ENCODE peak calls at places on chromosomes 1 and 21, in seven cellular contexts. One of them, this sample, is unnamed.

GRCh38 chr1:171801395-171801990 is 20.0 kb downstream of the METTL13 start:
- DNase-seq in right lobe of liver: no peak
- DNase-seq in GM06990: no peak
- DNase-seq in brain microvascular endothelial cell: peak; percentile 9
- DNase-seq in foreskin fibroblast: no peak
- DNase-seq in cardiac fibroblast: peak; percentile 63
- DNase-seq in heart left ventricle: no peak
- DNase-seq in this sample: peak; percentile 27

GRCh38 chr1:227942021-227942715 is 5.6 kb downstream of the WNT9A start:
- DNase-seq in right lobe of liver: peak; percentile 42
- DNase-seq in GM06990: no peak
- DNase-seq in brain microvascular endothelial cell: no peak
- DNase-seq in foreskin fibroblast: no peak
- DNase-seq in cardiac fibroblast: no peak
- DNase-seq in heart left ventricle: no peak
- DNase-seq in this sample: peak; percentile 12

GRCh38 chr21:44521301-44521927 is 18.6 kb downstream of the KRTAP10-1 start:
- DNase-seq in right lobe of liver: no peak
- DNase-seq in GM06990: no peak
- DNase-seq in brain microvascular endothelial cell: no peak
- DNase-seq in foreskin fibroblast: no peak
- DNase-seq in cardiac fibroblast: no peak
- DNase-seq in heart left ventricle: peak; percentile 12
- DNase-seq in this sample: no peak

GRCh38 chr21:15732290-15732995 is 2.7 kb downstream of the USP25 start:
- DNase-seq in right lobe of liver: no peak
- DNase-seq in GM06990: peak; percentile 60
- DNase-seq in brain microvascular endothelial cell: no peak
- DNase-seq in foreskin fibroblast: no peak
- DNase-seq in cardiac fibroblast: peak; percentile 56
- DNase-seq in heart left ventricle: no peak
- DNase-seq in this sample: no peak

GRCh38 chr1:33256701-33257387 is 552 bp downstream of the ZNF362 start:
- DNase-seq in right lobe of liver: peak; percentile 87
- DNase-seq in GM06990: peak; percentile 77
- DNase-seq in brain microvascular endothelial cell: peak; percentile 69
- DNase-seq in foreskin fibroblast: peak; percentile 71
- DNase-seq in cardiac fibroblast: peak; percentile 85
- DNase-seq in heart left ventricle: peak; percentile 54
- DNase-seq in this sample: peak; percentile 79

GRCh38 chr1:1630965-1631792 is 794 bp upstream of the MMP23B start:
- DNase-seq in right lobe of liver: peak; percentile 65
- DNase-seq in GM06990: peak; percentile 15
- DNase-seq in brain microvascular endothelial cell: no peak
- DNase-seq in foreskin fibroblast: no peak
- DNase-seq in cardiac fibroblast: peak; percentile 23
- DNase-seq in heart left ventricle: peak; percentile 81
- DNase-seq in this sample: peak; percentile 66

GRCh38 chr1:32273389-32274208 is 18.3 kb upstream of the HDAC1 start:
- DNase-seq in right lobe of liver: no peak
- DNase-seq in GM06990: no peak
- DNase-seq in brain microvascular endothelial cell: no peak
- DNase-seq in foreskin fibroblast: no peak
- DNase-seq in cardiac fibroblast: no peak
- DNase-seq in heart left ventricle: no peak
- DNase-seq in this sample: peak; percentile 77

GRCh38 chr1:203166192-203166940 is 9.3 kb downstream of the MYBPH start:
- DNase-seq in right lobe of liver: peak; percentile 71
- DNase-seq in GM06990: no peak
- DNase-seq in brain microvascular endothelial cell: no peak
- DNase-seq in foreskin fibroblast: no peak
- DNase-seq in cardiac fibroblast: no peak
- DNase-seq in heart left ventricle: no peak
- DNase-seq in this sample: peak; percentile 59

GRCh38 chr1:68384321-68384813 is 65.4 kb downstream of the RPE65 start:
- DNase-seq in right lobe of liver: no peak
- DNase-seq in GM06990: no peak
- DNase-seq in brain microvascular endothelial cell: peak; percentile 99
- DNase-seq in foreskin fibroblast: peak; percentile 98
- DNase-seq in cardiac fibroblast: peak; percentile 99
- DNase-seq in heart left ventricle: no peak
- DNase-seq in this sample: no peak

GRCh38 chr1:205942631-205943159 is 561 bp downstream of the SLC26A9 start:
- DNase-seq in right lobe of liver: no peak
- DNase-seq in GM06990: no peak
- DNase-seq in brain microvascular endothelial cell: no peak
- DNase-seq in foreskin fibroblast: no peak
- DNase-seq in cardiac fibroblast: no peak
- DNase-seq in heart left ventricle: no peak
- DNase-seq in this sample: no peak

GRCh38 chr1:37294514-37294913 is 179.9 kb upstream of the ZC3H12A start:
- DNase-seq in right lobe of liver: no peak
- DNase-seq in GM06990: no peak
- DNase-seq in brain microvascular endothelial cell: no peak
- DNase-seq in foreskin fibroblast: no peak
- DNase-seq in cardiac fibroblast: no peak
- DNase-seq in heart left ventricle: no peak
- DNase-seq in this sample: no peak

GRCh38 chr1:235725493-235725892 is 75.9 kb upstream of the GNG4 start:
- DNase-seq in right lobe of liver: no peak
- DNase-seq in GM06990: no peak
- DNase-seq in brain microvascular endothelial cell: peak; percentile 22
- DNase-seq in foreskin fibroblast: no peak
- DNase-seq in cardiac fibroblast: peak; percentile 16
- DNase-seq in heart left ventricle: no peak
- DNase-seq in this sample: no peak

GRCh38 chr1:149884433-149885363 is 14.7 kb upstream of the BOLA1 start:
- DNase-seq in right lobe of liver: no peak
- DNase-seq in GM06990: peak; percentile 51
- DNase-seq in brain microvascular endothelial cell: peak; percentile 7
- DNase-seq in foreskin fibroblast: no peak
- DNase-seq in cardiac fibroblast: peak; percentile 51
- DNase-seq in heart left ventricle: no peak
- DNase-seq in this sample: peak; percentile 27

GRCh38 chr1:17227358-17227915 is 21.5 kb upstream of the PADI3 start:
- DNase-seq in right lobe of liver: no peak
- DNase-seq in GM06990: no peak
- DNase-seq in brain microvascular endothelial cell: no peak
- DNase-seq in foreskin fibroblast: no peak
- DNase-seq in cardiac fibroblast: no peak
- DNase-seq in heart left ventricle: no peak
- DNase-seq in this sample: no peak

GRCh38 chr1:65253800-65254319 is 55.5 kb upstream of the DNAJC6 start:
- DNase-seq in right lobe of liver: no peak
- DNase-seq in GM06990: no peak
- DNase-seq in brain microvascular endothelial cell: peak; percentile 22
- DNase-seq in foreskin fibroblast: no peak
- DNase-seq in cardiac fibroblast: peak; percentile 49
- DNase-seq in heart left ventricle: no peak
- DNase-seq in this sample: no peak

GRCh38 chr1:182259229-182259872 is 132.2 kb downstream of the GLUL start:
- DNase-seq in right lobe of liver: peak; percentile 59
- DNase-seq in GM06990: peak; percentile 14
- DNase-seq in brain microvascular endothelial cell: no peak
- DNase-seq in foreskin fibroblast: peak; percentile 83
- DNase-seq in cardiac fibroblast: peak; percentile 4
- DNase-seq in heart left ventricle: peak; percentile 45
- DNase-seq in this sample: peak; percentile 44

GRCh38 chr1:110674337-110675059 is at the start of gene KCNA3:
- DNase-seq in right lobe of liver: no peak
- DNase-seq in GM06990: peak; percentile 67
- DNase-seq in brain microvascular endothelial cell: no peak
- DNase-seq in foreskin fibroblast: peak; percentile 16
- DNase-seq in cardiac fibroblast: no peak
- DNase-seq in heart left ventricle: peak; percentile 50
- DNase-seq in this sample: peak; percentile 31

DNA sequence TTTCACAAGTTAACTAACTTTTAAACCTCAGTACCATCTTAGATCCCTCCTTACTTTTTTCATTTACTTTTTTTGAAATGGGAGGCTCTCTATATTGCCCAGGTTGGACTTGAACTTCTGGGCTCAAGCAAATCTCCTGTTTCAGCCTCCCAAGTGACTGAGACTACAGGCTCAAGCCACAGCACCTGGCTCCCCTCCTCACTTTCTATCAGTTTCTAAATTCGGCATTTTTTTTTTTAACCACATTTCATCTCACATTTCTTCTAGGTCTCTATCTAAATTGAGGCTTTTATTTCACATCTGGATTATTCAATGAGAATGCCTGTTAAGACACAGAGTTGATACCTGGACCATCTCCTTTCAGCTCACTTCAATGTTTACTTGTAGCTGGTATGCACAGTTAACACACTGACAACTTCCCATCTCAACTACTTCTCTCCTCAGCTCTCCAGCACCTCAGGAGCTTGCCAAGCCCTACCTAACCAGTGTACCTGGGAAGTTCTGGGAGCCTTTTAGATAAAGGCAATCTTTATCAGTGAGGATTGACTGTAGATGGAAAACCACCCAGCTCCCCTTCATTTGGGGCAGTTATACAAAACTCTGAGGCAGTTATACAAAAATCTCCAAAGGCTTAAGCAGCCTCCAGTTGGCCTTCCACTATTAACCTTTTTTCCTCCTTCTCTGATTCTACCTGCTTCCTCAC is 3.4 kb downstream of the USP33 start:
- DNase-seq in right lobe of liver: no peak
- DNase-seq in GM06990: no peak
- DNase-seq in brain microvascular endothelial cell: no peak
- DNase-seq in foreskin fibroblast: no peak
- DNase-seq in cardiac fibroblast: no peak
- DNase-seq in heart left ventricle: no peak
- DNase-seq in this sample: no peak
- H3K4me3 ChIP-seq in right lobe of liver: no peak overlapping the region
- H3K4me3 ChIP-seq in GM06990: no peak overlapping the region
- H3K4me3 ChIP-seq in brain microvascular endothelial cell: no peak overlapping the region
- H3K4me3 ChIP-seq in foreskin fibroblast: no peak overlapping the region
- H3K4me3 ChIP-seq in cardiac fibroblast: no peak overlapping the region
- H3K4me3 ChIP-seq in heart left ventricle: no peak overlapping the region
- H3K4me3 ChIP-seq in this sample: no peak overlapping the region

DNA sequence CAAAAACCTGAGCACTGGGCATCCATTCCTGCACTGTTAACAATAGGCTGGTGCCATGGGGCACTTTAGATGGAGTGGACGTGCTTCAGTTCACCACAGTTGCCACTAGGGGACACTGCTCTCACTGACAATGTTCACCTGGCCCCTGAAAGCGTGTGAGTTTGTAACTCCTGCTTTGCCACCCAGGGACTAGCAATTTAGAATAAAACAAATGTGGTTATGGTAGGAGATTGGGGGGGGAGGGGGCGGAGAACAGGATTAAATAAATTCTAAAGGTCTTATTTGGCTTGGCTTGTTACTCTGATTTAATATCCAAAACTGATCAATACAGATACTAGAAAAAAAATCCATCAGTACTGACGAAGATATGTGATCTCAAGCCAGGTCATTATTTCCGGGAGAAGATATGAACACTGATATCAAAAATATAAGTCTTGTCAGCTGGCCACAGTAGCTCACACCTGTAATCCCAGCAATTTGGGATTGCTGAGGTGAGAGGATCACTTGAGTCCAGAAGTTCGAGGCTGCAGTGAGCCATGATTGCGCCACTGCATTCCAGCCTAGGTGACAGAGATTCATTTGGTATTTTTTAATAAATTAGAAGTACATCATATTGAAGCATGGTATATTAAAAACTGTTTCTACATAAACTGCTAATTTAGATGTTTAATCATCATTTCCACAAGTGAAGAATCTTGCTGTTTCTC is 23.2 kb downstream of the INTS7 start:
- DNase-seq in right lobe of liver: peak; percentile 82
- DNase-seq in GM06990: no peak
- DNase-seq in brain microvascular endothelial cell: peak; percentile 68
- DNase-seq in foreskin fibroblast: peak; percentile 51
- DNase-seq in cardiac fibroblast: peak; percentile 81
- DNase-seq in heart left ventricle: peak; percentile 57
- DNase-seq in this sample: peak; percentile 67
- TF ChIP-seq CTCF in right lobe of liver: peak; percentile 90
- TF ChIP-seq CTCF in GM06990: peak; percentile 98
- TF ChIP-seq CTCF in brain microvascular endothelial cell: peak; percentile 99
- TF ChIP-seq CTCF in foreskin fibroblast: peak; percentile 99
- TF ChIP-seq CTCF in cardiac fibroblast: peak; percentile 98
- TF ChIP-seq CTCF in heart left ventricle: peak; percentile 91
- TF ChIP-seq CTCF in this sample: peak; percentile 93

DNA sequence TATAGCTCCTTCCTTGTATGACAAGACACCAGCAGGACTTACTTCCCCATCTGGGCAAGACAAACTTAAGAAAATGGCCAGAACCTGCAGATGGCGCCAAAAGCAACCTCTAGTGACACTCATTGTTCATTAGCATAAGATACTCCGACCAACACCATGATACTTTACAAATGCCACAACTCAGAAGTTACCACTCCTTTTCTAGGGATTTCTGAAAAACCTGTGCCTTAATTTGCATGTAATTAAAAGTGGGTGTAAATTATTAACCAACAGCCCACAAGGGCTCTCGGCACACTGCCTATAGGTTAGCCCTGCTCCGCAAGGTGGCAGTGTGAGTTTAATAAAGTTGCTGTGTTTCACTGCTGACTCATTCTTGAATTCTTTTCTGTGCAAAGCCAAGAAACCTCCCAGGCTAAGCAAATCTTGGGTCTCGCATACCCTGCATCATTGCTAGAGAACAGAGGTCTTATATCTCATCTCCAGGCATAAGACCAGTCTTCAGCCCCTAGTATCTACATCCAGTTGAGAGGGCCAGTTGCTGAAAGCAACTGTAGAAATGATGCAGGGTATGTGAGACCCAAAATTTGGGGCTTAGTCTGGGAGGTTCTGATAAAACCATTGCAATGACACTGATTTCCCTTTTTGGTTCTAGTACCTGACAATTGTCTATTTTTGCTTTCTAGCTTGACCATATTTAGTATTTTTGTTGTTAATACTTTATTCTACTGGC is 86.4 kb downstream of the FAF1 start:
- DNase-seq in right lobe of liver: no peak
- DNase-seq in GM06990: peak; percentile 51
- DNase-seq in brain microvascular endothelial cell: peak; percentile 74
- DNase-seq in foreskin fibroblast: no peak
- DNase-seq in cardiac fibroblast: peak; percentile 85
- DNase-seq in heart left ventricle: peak; percentile 40
- DNase-seq in this sample: peak; percentile 86
- H3K4me3 ChIP-seq in right lobe of liver: no peak overlapping the region
- H3K4me3 ChIP-seq in GM06990: peak overlapping the region; percentile 24
- H3K4me3 ChIP-seq in brain microvascular endothelial cell: peak overlapping the region; percentile 18
- H3K4me3 ChIP-seq in foreskin fibroblast: no peak overlapping the region
- H3K4me3 ChIP-seq in cardiac fibroblast: no peak overlapping the region
- H3K4me3 ChIP-seq in heart left ventricle: peak overlapping the region; percentile 18
- H3K4me3 ChIP-seq in this sample: no peak overlapping the region

GRCh38 chr1:107750364-107750959 is 214.5 kb downstream of the VAV3 start:
- DNase-seq in right lobe of liver: peak; percentile 50
- DNase-seq in GM06990: no peak
- DNase-seq in brain microvascular endothelial cell: peak; percentile 61
- DNase-seq in foreskin fibroblast: peak; percentile 48
- DNase-seq in cardiac fibroblast: peak; percentile 64
- DNase-seq in heart left ventricle: no peak
- DNase-seq in this sample: peak; percentile 82

DNA sequence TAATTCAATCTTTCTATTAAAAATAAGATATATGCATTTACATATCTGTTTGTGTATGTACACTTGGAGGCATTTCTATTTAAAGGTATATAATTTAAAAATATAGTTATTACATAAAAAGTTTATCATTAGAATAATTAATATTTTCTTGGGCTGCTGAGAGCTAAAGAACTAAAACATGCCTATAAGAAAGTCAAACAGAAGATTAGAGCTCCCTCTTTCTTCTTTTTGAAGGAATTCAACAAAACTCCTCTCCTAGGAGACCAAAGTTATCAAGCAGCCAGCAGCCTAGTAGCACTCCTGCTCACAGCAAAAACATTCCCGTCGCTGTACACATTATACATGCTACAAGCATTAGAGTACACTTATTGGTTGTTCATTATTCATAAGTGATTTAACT is 216.5 kb downstream of the VAV3 start:
- DNase-seq in right lobe of liver: no peak
- DNase-seq in GM06990: no peak
- DNase-seq in brain microvascular endothelial cell: no peak
- DNase-seq in foreskin fibroblast: peak; percentile 3
- DNase-seq in cardiac fibroblast: peak; percentile 4
- DNase-seq in heart left ventricle: no peak
- DNase-seq in this sample: no peak
- TF ChIP-seq CTCF in right lobe of liver: peak; percentile 10
- TF ChIP-seq CTCF in GM06990: peak; percentile 23
- TF ChIP-seq CTCF in brain microvascular endothelial cell: peak; percentile 35
- TF ChIP-seq CTCF in foreskin fibroblast: peak; percentile 13
- TF ChIP-seq CTCF in cardiac fibroblast: no peak
- TF ChIP-seq CTCF in heart left ventricle: no peak
- TF ChIP-seq CTCF in this sample: peak; percentile 19

This sample was measured in colonic mucosa.